ENCODE peak calls at places on chromosomes 12 and 14, in five cellular contexts. V is CD8-positive, alpha-beta memory T cell; C is lower lobe of right lung; K is fibroblast of lung; E is MM.1S. Z is an unnamed sample.

GRCh38 chr12:127125607-127126259 is 1141.2 kb upstream of the TMEM132C start:
- DNase-seq in V (no peak), C (no peak), K (peak; percentile 4), E (no peak), Z (peak; percentile 92)

GRCh38 chr14:100764716-100765115 is 38.0 kb downstream of the DLK1 start:
- DNase-seq in V (no peak), C (no peak), K (no peak), E (no peak), Z (no peak)

GRCh38 chr12:65615091-65615490 is 209.2 kb upstream of the HMGA2 start:
- DNase-seq in V (no peak), C (no peak), K (peak; percentile 96), E (no peak), Z (no peak)

GRCh38 chr14:104661086-104661485 is 28.3 kb upstream of the INF2 start:
- DNase-seq in V (no peak), C (no peak), K (no peak), E (no peak), Z (no peak)

GRCh38 chr12:25995906-25996305 is 37.4 kb downstream of the RASSF8 start:
- DNase-seq in V (no peak), C (no peak), K (peak; percentile 25), E (no peak), Z (peak; percentile 50)

GRCh38 chr12:3242199-3242863 is 165.2 kb downstream of the TSPAN9 start:
- DNase-seq in V (no peak), C (no peak), K (no peak), E (no peak), Z (no peak)

GRCh38 chr12:45220961-45221360 is 5.1 kb downstream of the ANO6 start:
- DNase-seq in V (no peak), C (no peak), K (no peak), E (no peak), Z (no peak)

GRCh38 chr12:1488908-1489381 is 105.4 kb downstream of the FBXL14 start:
- DNase-seq in V (no peak), C (no peak), K (peak; percentile 40), E (no peak), Z (peak; percentile 91)

GRCh38 chr14:100037351-100037750 is 27.9 kb upstream of the EVL start:
- DNase-seq in V (no peak), C (no peak), K (peak; percentile 72), E (no peak), Z (no peak)

GRCh38 chr12:43951286-43951685 is 115.4 kb downstream of the TMEM117 start:
- DNase-seq in V (no peak), C (no peak), K (no peak), E (no peak), Z (no peak)

GRCh38 chr12:28893365-28893764 is 255.7 kb upstream of the FAR2 start:
- DNase-seq in V (no peak), C (no peak), K (peak; percentile 18), E (no peak), Z (no peak)

GRCh38 chr12:55663391-55663790 is 26.7 kb downstream of the OR10P1 start:
- DNase-seq in V (no peak), C (no peak), K (no peak), E (no peak), Z (no peak)

GRCh38 chr14:30657606-30658163 is 35.6 kb downstream of the SCFD1 start:
- DNase-seq in V (no peak), C (no peak), K (peak; percentile 29), E (no peak), Z (no peak)

GRCh38 chr14:104289485-104289884 is 151.1 kb downstream of the KIF26A start:
- DNase-seq in V (no peak), C (no peak), K (no peak), E (no peak), Z (no peak)

GRCh38 chr12:83841620-83842019 is 1071.0 kb downstream of the SLC6A15 start:
- DNase-seq in V (no peak), C (no peak), K (no peak), E (no peak), Z (no peak)

GRCh38 chr14:31690056-31690455 is 128.9 kb downstream of the NUBPL start:
- DNase-seq in V (no peak), C (no peak), K (no peak), E (no peak), Z (no peak)

GRCh38 chr12:79991586-79991985 is 56.7 kb upstream of the PPP1R12A start:
- DNase-seq in V (no peak), C (no peak), K (no peak), E (no peak), Z (no peak)

GRCh38 chr14:61475316-61475715 is 153.9 kb downstream of the PRKCH start:
- DNase-seq in V (no peak), C (no peak), K (peak; percentile 90), E (peak; percentile 48), Z (no peak)

GRCh38 chr14:72430457-72430856 is 463.4 kb downstream of the DPF3 start:
- DNase-seq in V (no peak), C (no peak), K (no peak), E (no peak), Z (no peak)

GRCh38 chr12:26567126-26567525 is 265.9 kb downstream of the ITPR2 start:
- DNase-seq in V (no peak), C (no peak), K (no peak), E (no peak), Z (no peak)

GRCh38 chr12:31214626-31215520 is 111.1 kb downstream of the SINHCAF start:
- DNase-seq in V (no peak), C (no peak), K (no peak), E (no peak), Z (no peak)

GRCh38 chr14:67569651-67570290 is 30.3 kb downstream of the PIGH start:
- DNase-seq in V (no peak), C (peak; percentile 32), K (no peak), E (no peak), Z (no peak)

GRCh38 chr12:70154087-70154486 is 89.1 kb upstream of the CNOT2 start:
- DNase-seq in V (no peak), C (no peak), K (no peak), E (peak; percentile 35), Z (no peak)

GRCh38 chr14:33454707-33455106 is 496.2 kb downstream of the EGLN3 start:
- DNase-seq in V (no peak), C (no peak), K (no peak), E (no peak), Z (no peak)

DNA sequence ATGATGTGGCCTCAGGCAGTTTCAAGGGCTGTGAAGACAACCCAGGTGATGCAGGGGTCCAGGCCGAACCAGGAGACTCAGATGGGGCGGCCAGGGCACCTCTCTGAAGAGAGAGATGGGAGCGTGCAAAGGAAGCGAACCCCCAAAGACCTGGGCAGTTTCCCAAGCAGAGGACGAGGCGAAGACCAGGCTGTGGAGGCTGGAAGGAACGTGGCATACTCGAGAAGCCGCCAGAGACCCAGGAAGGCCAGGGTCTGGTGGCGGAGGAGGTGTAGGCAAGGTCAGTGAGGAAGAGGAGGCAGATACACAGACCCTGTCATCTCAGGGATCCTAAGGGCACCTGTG is 24.7 kb downstream of the LTBP2 start:
- DNase-seq in V (no peak), C (no peak), K (no peak), E (no peak), Z (no peak)
- H3K4me1 ChIP-seq in V (no peaks in the 10 kb centered on the region), C (peaks cover 31% of the 10 kb centered on the region), K (peaks cover 42% of the 10 kb centered on the region), E (no peaks in the 10 kb centered on the region), Z (peaks cover 29% of the 10 kb centered on the region)

DNA sequence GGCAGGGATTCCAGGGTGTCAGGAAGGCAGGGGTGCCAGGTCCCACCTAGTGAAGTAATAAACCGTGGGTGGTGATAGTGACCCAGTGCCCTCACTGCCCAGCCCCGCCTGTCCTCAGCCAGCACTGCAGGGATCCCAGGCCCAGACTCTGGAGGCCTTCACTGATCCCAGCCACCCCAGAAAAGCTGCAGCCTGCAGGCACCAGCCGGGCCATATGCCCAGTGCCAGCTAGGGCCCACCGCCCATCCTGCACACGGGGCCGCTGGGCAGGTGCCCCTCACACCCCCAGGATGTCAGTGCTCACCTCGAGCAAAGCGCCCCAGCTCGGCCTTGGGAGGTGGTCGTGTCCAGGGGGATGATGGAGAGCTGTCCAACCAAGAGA is 400.7 kb downstream of the TMEM121 start:
- DNase-seq in V (no peak), C (peak; percentile 33), K (no peak), E (no peak), Z (peak; percentile 18)
- H3K9me3 ChIP-seq in V (no peaks in the 10 kb centered on the region), C (peaks cover 6% of the 10 kb centered on the region), K (no peaks in the 10 kb centered on the region), E (no peaks in the 10 kb centered on the region), Z (no peaks in the 10 kb centered on the region)

GRCh38 chr12:113898466-113898865 is 67.7 kb downstream of the RBM19 start:
- DNase-seq in V (no peak), C (no peak), K (no peak), E (no peak), Z (peak; percentile 81)

GRCh38 chr12:113899844-113900471 is 66.2 kb downstream of the RBM19 start:
- DNase-seq in V (no peak), C (no peak), K (no peak), E (no peak), Z (peak; percentile 93)

GRCh38 chr12:113900711-113901110 is 65.4 kb downstream of the RBM19 start:
- DNase-seq in V (no peak), C (no peak), K (no peak), E (no peak), Z (no peak)

GRCh38 chr12:113897406-113897805 is 68.7 kb downstream of the RBM19 start:
- DNase-seq in V (no peak), C (no peak), K (no peak), E (no peak), Z (peak; percentile 90)

DNA sequence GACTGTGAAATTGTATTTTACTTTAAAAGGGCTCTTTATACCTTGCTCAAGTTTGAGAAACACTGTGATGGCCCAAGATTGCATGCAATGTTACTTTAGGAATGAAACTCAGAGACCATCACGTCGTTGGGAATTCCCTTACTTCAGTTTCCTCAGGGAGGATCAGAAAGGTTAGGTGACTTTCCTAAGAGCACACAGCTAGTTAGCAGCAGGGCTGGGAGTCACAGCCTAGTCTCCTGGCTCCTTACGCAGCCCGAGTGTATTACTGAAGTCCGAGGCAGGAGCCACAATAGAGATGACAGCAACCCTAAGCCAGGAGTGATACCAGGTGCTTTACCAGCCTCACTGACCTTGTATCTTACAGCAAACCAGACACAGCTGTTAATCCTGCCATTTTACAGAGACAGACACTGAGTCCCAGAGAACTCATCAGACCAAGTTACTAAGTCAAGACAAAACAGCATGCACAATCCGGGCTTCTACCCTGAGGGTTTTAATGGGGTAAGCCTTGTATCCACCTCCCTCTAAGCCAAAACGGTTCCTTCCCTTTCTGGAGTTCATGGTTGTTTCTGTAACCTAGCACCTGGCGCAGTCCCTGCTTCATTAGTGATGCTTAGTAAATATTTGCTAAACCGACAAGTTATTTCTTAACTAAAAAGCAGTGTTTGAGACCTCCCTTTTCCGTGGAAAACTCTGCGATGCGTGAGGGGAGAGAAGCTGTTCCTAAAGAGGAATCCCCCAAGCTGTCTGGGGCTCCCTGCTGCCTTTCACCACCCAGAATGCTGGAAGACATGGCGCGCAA is 66.9 kb downstream of the RBM19 start:
- DNase-seq in V (no peak), C (no peak), K (no peak), E (no peak), Z (peak; percentile 69)
- H3K4me1 ChIP-seq in V (no peaks in the 10 kb centered on the region), C (no peaks in the 10 kb centered on the region), K (peaks cover 3% of the 10 kb centered on the region), E (no peaks in the 10 kb centered on the region), Z (peaks cover 18% of the 10 kb centered on the region)

GRCh38 chr14:70436867-70437266 is 15.1 kb upstream of the ADAM21 start:
- DNase-seq in V (no peak), C (no peak), K (no peak), E (no peak), Z (no peak)

GRCh38 chr14:70442750-70443149 is 9.2 kb upstream of the ADAM21 start:
- DNase-seq in V (no peak), C (no peak), K (peak; percentile 5), E (no peak), Z (no peak)

DNA sequence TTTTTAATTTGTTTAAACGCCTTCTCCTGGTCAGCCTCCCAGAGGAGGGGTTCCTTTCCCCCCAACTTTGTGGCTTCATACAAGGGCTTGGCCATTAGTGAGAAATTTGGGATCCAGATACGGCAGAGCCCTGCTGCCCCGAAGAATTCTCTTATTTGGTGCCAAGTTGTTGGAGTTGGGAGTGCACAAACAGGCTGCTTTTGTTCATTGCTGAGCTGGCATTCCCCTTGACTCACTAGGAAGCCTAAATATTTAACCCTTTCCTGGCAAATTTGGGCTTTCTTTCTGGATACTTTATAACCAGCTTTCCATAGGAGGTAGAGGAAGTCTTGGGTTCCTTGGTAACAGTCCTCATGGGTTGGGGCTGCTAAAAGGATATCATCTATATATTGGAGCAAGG is 10.3 kb upstream of the ADAM21 start:
- DNase-seq in V (no peak), C (no peak), K (no peak), E (no peak), Z (no peak)
- H3K9me3 ChIP-seq in V (peaks cover 14% of the 10 kb centered on the region), C (peaks cover 31% of the 10 kb centered on the region), K (no peaks in the 10 kb centered on the region), E (no peaks in the 10 kb centered on the region), Z (peaks cover 2% of the 10 kb centered on the region)